ENCODE peak calls at places on chromosome 18, in nine cellular contexts. I, L, N, G, Q, H, K, W and A are unnamed samples.

GRCh38 chr18:31672628-31673027 is 11.8 kb downstream of the B4GALT6 start:
- DNase-seq in I (no peak), L (no peak), N (no peak), G (no peak), Q (no peak), H (no peak), K (no peak), W (no peak), A (no peak)

GRCh38 chr18:75959150-75959549 is 531.6 kb upstream of the SMIM21 start:
- DNase-seq in I (no peak), L (no peak), N (no peak), G (no peak), Q (no peak), H (no peak), K (no peak), W (no peak), A (no peak)

GRCh38 chr18:39326772-39327171 is 1761.2 kb upstream of the CELF4 start:
- DNase-seq in I (no peak), L (no peak), N (no peak), G (no peak), Q (no peak), H (no peak), K (no peak), W (no peak), A (no peak)

GRCh38 chr18:23487738-23488625 is 15.3 kb upstream of the RMC1 start:
- DNase-seq in I (no peak), L (peak; percentile 91), N (no peak), G (peak; percentile 20), Q (peak; percentile 36), H (no peak), K (peak; percentile 20), W (no peak), A (peak; percentile 66)

GRCh38 chr18:10188971-10189810 is 265.2 kb upstream of the APCDD1 start:
- DNase-seq in I (no peak), L (no peak), N (no peak), G (no peak), Q (no peak), H (no peak), K (no peak), W (no peak), A (no peak)

GRCh38 chr18:297936-298335 is 30.1 kb upstream of the THOC1 start:
- DNase-seq in I (no peak), L (no peak), N (no peak), G (no peak), Q (no peak), H (no peak), K (no peak), W (no peak), A (no peak)

GRCh38 chr18:24103622-24104021 is 35.2 kb upstream of the CABYR start:
- DNase-seq in I (no peak), L (no peak), N (peak; percentile 78), G (no peak), Q (no peak), H (no peak), K (no peak), W (no peak), A (no peak)

GRCh38 chr18:44096016-44096415 is 584.7 kb upstream of the SETBP1 start:
- DNase-seq in I (no peak), L (peak; percentile 37), N (no peak), G (no peak), Q (no peak), H (no peak), K (no peak), W (no peak), A (peak; percentile 55)

GRCh38 chr18:8800445-8800844 is 95.1 kb downstream of the MTCL1 start:
- DNase-seq in I (peak; percentile 79), L (peak; percentile 24), N (no peak), G (peak; percentile 77), Q (no peak), H (no peak), K (peak; percentile 97), W (peak; percentile 76), A (peak; percentile 98)

GRCh38 chr18:79400091-79400590 is 4.4 kb downstream of the NFATC1 start:
- DNase-seq in I (no peak), L (no peak), N (no peak), G (no peak), Q (peak; percentile 66), H (peak; percentile 79), K (peak; percentile 8), W (peak; percentile 63), A (no peak)

GRCh38 chr18:36207326-36207725 is 20.0 kb downstream of the MOCOS start:
- DNase-seq in I (no peak), L (no peak), N (no peak), G (no peak), Q (no peak), H (no peak), K (no peak), W (no peak), A (no peak)

GRCh38 chr18:25256439-25256838 is 95.5 kb downstream of the ZNF521 start:
- DNase-seq in I (no peak), L (no peak), N (no peak), G (peak; percentile 61), Q (no peak), H (no peak), K (no peak), W (peak; percentile 49), A (no peak)

GRCh38 chr18:35131387-35132283 is 90.4 kb downstream of the MAPRE2 start:
- DNase-seq in I (no peak), L (peak; percentile 60), N (no peak), G (no peak), Q (no peak), H (no peak), K (no peak), W (no peak), A (no peak)

GRCh38 chr18:46156124-46156745 is 52.0 kb downstream of the HAUS1 start:
- DNase-seq in I (peak; percentile 21), L (no peak), N (no peak), G (no peak), Q (no peak), H (no peak), K (no peak), W (no peak), A (no peak)

GRCh38 chr18:76708036-76708726 is 114.2 kb upstream of the ZNF236 start:
- DNase-seq in I (no peak), L (no peak), N (no peak), G (peak; percentile 19), Q (no peak), H (no peak), K (no peak), W (no peak), A (no peak)

GRCh38 chr18:77557030-77557429 is 307.4 kb downstream of the GALR1 start:
- DNase-seq in I (no peak), L (no peak), N (no peak), G (peak; percentile 40), Q (no peak), H (no peak), K (no peak), W (peak; percentile 71), A (no peak)

GRCh38 chr18:62720766-62721613 is 5.6 kb downstream of the PHLPP1 start:
- DNase-seq in I (no peak), L (no peak), N (no peak), G (no peak), Q (no peak), H (no peak), K (no peak), W (no peak), A (no peak)

GRCh38 chr18:23778828-23779227 is 89.6 kb downstream of the LAMA3 start:
- DNase-seq in I (no peak), L (no peak), N (no peak), G (no peak), Q (no peak), H (no peak), K (no peak), W (no peak), A (no peak)

GRCh38 chr18:73677458-73677857 is 470.2 kb downstream of the FBXO15 start:
- DNase-seq in I (no peak), L (no peak), N (no peak), G (no peak), Q (no peak), H (no peak), K (no peak), W (no peak), A (no peak)
- H3K4me3 ChIP-seq in I (no peak overlapping the region), L (no peak overlapping the region), N (no peak overlapping the region), G (no peak overlapping the region), Q (no peak overlapping the region), H (no peak overlapping the region), K (no peak overlapping the region), W (no peak overlapping the region), A (no peak overlapping the region)

GRCh38 chr18:59656488-59656887 is 40.7 kb downstream of the CCBE1 start:
- DNase-seq in I (no peak), L (no peak), N (no peak), G (no peak), Q (no peak), H (no peak), K (no peak), W (no peak), A (no peak)
- TF ChIP-seq CTCF in I (no peak), L (no peak), N (no peak), G (no peak), Q (no peak), H (no peak), K (no peak), W (no peak), A (no peak)

DNA sequence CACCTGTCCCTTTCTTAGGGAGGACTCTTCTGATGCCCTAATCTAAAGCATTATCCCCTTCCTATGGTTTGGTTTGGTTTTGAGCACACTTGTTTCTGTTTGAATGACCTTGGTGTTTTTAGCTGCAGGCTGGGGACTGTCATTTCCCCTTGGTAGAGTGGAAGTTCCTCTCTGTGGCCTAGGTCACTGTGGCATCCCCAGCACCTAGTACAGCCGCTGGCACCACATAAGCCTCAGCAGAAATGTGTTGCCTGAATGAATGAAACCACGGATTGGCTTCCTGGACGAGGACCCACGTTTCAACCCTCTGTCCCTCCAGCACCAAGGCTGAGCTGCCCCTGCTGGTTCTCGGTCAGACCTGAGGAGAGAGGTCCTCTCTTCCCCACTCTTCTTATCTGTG is 159.9 kb downstream of the CTIF start:
- DNase-seq in I (no peak), L (no peak), N (no peak), G (no peak), Q (peak; percentile 1), H (no peak), K (no peak), W (no peak), A (no peak)
- H3K36me3 ChIP-seq in I (no peaks in the 10 kb centered on the region), L (peaks cover 2% of the 10 kb centered on the region), N (peaks cover 4% of the 10 kb centered on the region), G (no peaks in the 10 kb centered on the region), Q (no peaks in the 10 kb centered on the region), H (no peaks in the 10 kb centered on the region), K (peaks cover 3% of the 10 kb centered on the region), W (no peaks in the 10 kb centered on the region), A (peaks cover 4% of the 10 kb centered on the region)

GRCh38 chr18:37392648-37393047 is 172.9 kb downstream of the CELF4 start:
- DNase-seq in I (no peak), L (no peak), N (no peak), G (no peak), Q (no peak), H (no peak), K (no peak), W (no peak), A (no peak)

GRCh38 chr18:37393221-37393828 is 172.3 kb downstream of the CELF4 start:
- DNase-seq in I (no peak), L (no peak), N (peak; percentile 68), G (no peak), Q (no peak), H (no peak), K (no peak), W (no peak), A (no peak)

GRCh38 chr18:37395138-37395537 is 170.5 kb downstream of the CELF4 start:
- DNase-seq in I (no peak), L (no peak), N (no peak), G (no peak), Q (no peak), H (no peak), K (no peak), W (no peak), A (no peak)

GRCh38 chr18:37394610-37394965 is 171.0 kb downstream of the CELF4 start:
- DNase-seq in I (no peak), L (no peak), N (no peak), G (no peak), Q (no peak), H (no peak), K (no peak), W (no peak), A (no peak)

GRCh38 chr18:37393945-37394609 is 171.5 kb downstream of the CELF4 start:
- DNase-seq in I (peak; percentile 44), L (peak; percentile 49), N (peak; percentile 97), G (peak; percentile 95), Q (peak; percentile 62), H (peak; percentile 72), K (peak; percentile 90), W (peak; percentile 95), A (no peak)
- H3K4me3 ChIP-seq in I (no peak overlapping the region), L (peak overlapping the region; percentile 8), N (peak overlapping the region; percentile 60), G (peak overlapping the region; percentile 58), Q (peak overlapping the region; percentile 2), H (peak overlapping the region; percentile 59), K (peak overlapping the region; percentile 15), W (peak overlapping the region; percentile 41), A (peak overlapping the region; percentile 21)